ENCODE peak calls at places on chromosomes 1 and 21, in seven cellular contexts. W is bronchial epithelial cell; O is left ventricle myocardium inferior; B is CD8-positive, alpha-beta T cell; A is dorsolateral prefrontal cortex; F is epithelial cell of esophagus; S is fibroblast of pulmonary artery. M is an unnamed sample.

GRCh38 chr1:56376188-56376984 is 203.0 kb downstream of the PLPP3 start:
- DNase-seq in A (no peak), O (peak; percentile 32), W (peak; percentile 75), B (no peak), S (peak; percentile 46), F (peak; percentile 38), M (peak; percentile 49)

GRCh38 chr1:220889848-220890287 is 10.6 kb downstream of the HLX start:
- DNase-seq in B (no peak), S (no peak), A (no peak), O (no peak), F (no peak), W (no peak), M (no peak)

GRCh38 chr1:8047686-8048522 is 21.8 kb upstream of the ERRFI1 start:
- DNase-seq in A (no peak), W (peak; percentile 96), O (peak; percentile 36), F (peak; percentile 89), B (no peak), S (peak; percentile 95), M (peak; percentile 76)

GRCh38 chr1:96370752-96371151 is 350.8 kb upstream of the PTBP2 start:
- DNase-seq in O (no peak), A (no peak), W (peak; percentile 65), F (peak; percentile 84), B (no peak), S (peak; percentile 95), M (peak; percentile 89)

GRCh38 chr1:27605796-27606707 is 2.1 kb upstream of the AHDC1 start:
- DNase-seq in F (peak; percentile 57), S (peak; percentile 73), O (no peak), A (peak; percentile 68), B (peak; percentile 47), W (peak; percentile 36), M (no peak)

GRCh38 chr1:183223467-183223866 is 37.4 kb downstream of the LAMC2 start:
- DNase-seq in S (no peak), B (no peak), W (no peak), O (no peak), F (no peak), A (no peak), M (peak; percentile 58)

GRCh38 chr1:41486053-41486891 is 1.8 kb upstream of the EDN2 start:
- DNase-seq in A (no peak), B (no peak), S (peak; percentile 60), O (no peak), W (no peak), F (no peak), M (no peak)

GRCh38 chr1:84366786-84367185 is 31.5 kb upstream of the DNASE2B start:
- DNase-seq in S (peak; percentile 93), F (no peak), B (no peak), O (no peak), A (no peak), W (no peak), M (peak; percentile 81)

GRCh38 chr1:247448107-247448778 is 9.7 kb downstream of the OR2B11 start:
- DNase-seq in W (peak; percentile 33), S (peak; percentile 67), A (peak; percentile 62), O (peak; percentile 66), F (peak; percentile 64), B (peak; percentile 4), M (peak; percentile 83)

GRCh38 chr1:64856564-64856963 is 109.8 kb downstream of the JAK1 start:
- DNase-seq in F (peak; percentile 76), O (peak; percentile 33), S (peak; percentile 42), W (no peak), B (no peak), A (no peak), M (no peak)

GRCh38 chr1:6496890-6497214 is 5.4 kb upstream of the PLEKHG5 start:
- DNase-seq in S (no peak), O (peak; percentile 16), B (no peak), W (no peak), A (no peak), F (no peak), M (no peak)
- H3K4me3 ChIP-seq in S (peak overlapping the region; percentile 67), O (peak overlapping the region; percentile 79), B (peak overlapping the region; percentile 30), W (peak overlapping the region; percentile 66), A (peak overlapping the region; percentile 72), F (peak overlapping the region; percentile 68), M (peak overlapping the region; percentile 63)

GRCh38 chr21:44686000-44686781 is 4.2 kb upstream of the KRTAP12-1 start:
- DNase-seq in W (no peak), B (no peak), S (no peak), F (no peak), O (no peak), A (no peak), M (no peak)
- TF ChIP-seq CTCF in W (no peak), B (no peak), S (no peak), F (no peak), O (no peak), A (no peak), M (no peak)

GRCh38 chr1:15757575-15758401 is 807 bp upstream of the FBLIM1 start:
- DNase-seq in S (peak; percentile 45), B (no peak), A (no peak), O (no peak), W (no peak), F (no peak), M (peak; percentile 45)
- H3K4me3 ChIP-seq in S (peak overlapping the region; percentile 72), B (no peak overlapping the region), A (peak overlapping the region; percentile 63), O (peak overlapping the region; percentile 87), W (peak overlapping the region; percentile 62), F (peak overlapping the region; percentile 25), M (peak overlapping the region; percentile 93)

GRCh38 chr1:99472893-99473292 is 173.0 kb upstream of the PALMD start:
- DNase-seq in A (no peak), F (no peak), W (no peak), S (no peak), O (no peak), B (no peak), M (peak; percentile 41)

GRCh38 chr1:99464738-99465137 is 181.2 kb upstream of the PALMD start:
- DNase-seq in F (no peak), O (no peak), W (no peak), B (no peak), S (no peak), A (no peak), M (no peak)

GRCh38 chr1:99465176-99465900 is 180.6 kb upstream of the PALMD start:
- DNase-seq in S (peak; percentile 44), F (peak; percentile 63), B (no peak), O (no peak), A (no peak), W (peak; percentile 61), M (peak; percentile 79)

GRCh38 chr1:99469641-99470040 is 176.3 kb upstream of the PALMD start:
- DNase-seq in O (no peak), W (no peak), A (no peak), B (no peak), S (no peak), F (no peak), M (no peak)

GRCh38 chr1:99467645-99468044 is 178.3 kb upstream of the PALMD start:
- DNase-seq in O (no peak), F (no peak), B (no peak), W (no peak), A (no peak), S (no peak), M (no peak)
- TF ChIP-seq CTCF in O (no peak), F (no peak), B (no peak), W (no peak), A (no peak), S (no peak), M (no peak)

GRCh38 chr1:22037520-22037919 is 15.0 kb upstream of the CDC42 start:
- DNase-seq in B (no peak), W (no peak), O (no peak), A (no peak), F (no peak), S (no peak), M (no peak)
- H3K4me3 ChIP-seq in B (no peak overlapping the region), W (no peak overlapping the region), O (no peak overlapping the region), A (no peak overlapping the region), F (no peak overlapping the region), S (no peak overlapping the region), M (no peak overlapping the region)

DNA sequence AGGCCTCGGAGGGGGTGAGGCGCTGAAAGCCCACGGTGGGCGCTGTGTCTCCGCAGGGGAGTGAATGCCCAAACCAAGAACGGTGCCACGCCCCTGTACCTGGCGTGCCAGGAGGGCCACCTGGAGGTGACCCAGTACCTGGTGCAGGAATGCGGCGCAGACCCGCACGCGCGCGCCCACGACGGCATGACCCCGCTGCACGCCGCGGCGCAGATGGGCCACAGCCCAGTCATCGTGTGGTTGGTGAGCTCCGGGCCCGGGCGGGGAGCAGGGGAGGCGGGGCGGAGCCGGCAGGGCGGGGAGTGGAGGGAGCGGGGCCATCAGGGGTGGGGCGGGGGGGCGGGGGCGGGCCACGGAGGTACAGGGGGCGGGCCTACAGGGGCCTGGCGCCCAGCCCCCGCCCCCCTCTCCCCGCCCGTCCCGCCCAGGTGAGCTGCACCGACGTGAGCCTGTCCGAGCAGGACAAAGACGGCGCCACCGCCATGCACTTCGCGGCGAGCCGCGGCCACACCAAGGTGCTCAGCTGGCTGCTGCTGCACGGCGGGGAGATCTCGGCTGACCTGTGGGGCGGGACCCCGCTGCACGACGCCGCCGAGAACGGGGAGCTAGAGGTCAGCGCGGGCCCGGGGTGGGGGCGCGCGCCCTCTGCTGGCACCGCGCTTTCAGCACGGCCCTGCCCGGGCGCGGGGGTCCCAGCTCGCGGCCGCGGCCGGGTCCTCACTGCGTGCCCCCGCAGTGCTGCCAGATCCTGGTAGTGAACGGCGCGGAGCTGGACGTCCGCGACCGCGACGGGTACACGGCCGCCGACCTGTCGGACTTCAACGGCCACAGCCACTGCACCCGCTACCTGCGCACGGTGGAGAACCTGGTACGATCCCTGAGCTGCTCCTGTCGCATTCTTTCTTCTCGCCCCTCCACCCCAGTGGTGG is 15.9 kb downstream of the ESPN start:
- DNase-seq in A (no peak), S (no peak), F (peak; percentile 81), O (no peak), W (no peak), B (peak; percentile 57), M (peak; percentile 72)
- TF ChIP-seq CTCF in A (peak; percentile 30), S (no peak), F (no peak), O (peak; percentile 49), W (peak; percentile 36), B (no peak), M (peak; percentile 2)

DNA sequence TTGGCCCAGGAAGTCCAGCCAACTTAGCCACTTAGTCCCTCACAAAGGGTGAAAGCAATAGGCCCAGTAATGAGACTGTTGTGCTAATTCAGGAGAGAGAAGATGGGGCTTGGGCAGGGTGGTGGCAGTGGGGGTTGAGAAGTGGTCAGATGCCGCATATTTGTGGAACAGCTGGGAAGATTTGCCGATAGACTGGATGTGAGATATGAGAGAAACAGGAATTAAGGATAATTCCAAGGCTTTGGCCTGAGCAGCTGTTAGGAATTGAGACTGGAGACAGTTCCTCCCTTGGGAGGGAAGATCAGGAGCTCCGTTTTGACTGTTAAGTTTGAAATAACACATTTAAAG is 323.6 kb upstream of the FAM78B start:
- DNase-seq in A (no peak), W (no peak), O (no peak), S (no peak), F (no peak), B (no peak), M (no peak)
- H3K4me3 ChIP-seq in A (no peak overlapping the region), W (no peak overlapping the region), O (peak overlapping the region; percentile 41), S (no peak overlapping the region), F (no peak overlapping the region), B (peak overlapping the region; percentile 95), M (no peak overlapping the region)

GRCh38 chr1:170661646-170662411 is 2.1 kb upstream of the PRRX1 start:
- DNase-seq in A (no peak), S (peak; percentile 57), W (no peak), O (no peak), B (no peak), F (peak; percentile 21), M (peak; percentile 61)
- TF ChIP-seq CTCF in A (no peak), S (peak; percentile 9), W (no peak), O (peak; percentile 12), B (no peak), F (no peak), M (no peak)